ENCODE peak calls at places on chromosomes 4 and X, in seven cellular contexts. One of them, this sample, is unnamed.

GRCh38 chr4:163072222-163072621 is 94.5 kb downstream of the NAF1 start:
- DNase-seq in thyroid gland: no peak
- DNase-seq in DND-41: no peak
- DNase-seq in tibial artery: no peak
- DNase-seq in effector memory CD4-positive, alpha-beta T cell: no peak
- DNase-seq in A549: peak
- DNase-seq in right atrium auricular region: no peak
- DNase-seq in this sample: no peak

GRCh38 chr4:83535520-83535944 is 376 bp upstream of the GPAT3 start:
- DNase-seq in thyroid gland: peak
- DNase-seq in DND-41: no peak
- DNase-seq in tibial artery: peak
- DNase-seq in effector memory CD4-positive, alpha-beta T cell: peak
- DNase-seq in A549: no peak
- DNase-seq in right atrium auricular region: peak
- DNase-seq in this sample: peak

GRCh38 chr4:37470243-37470642 is 215.9 kb downstream of the RELL1 start:
- DNase-seq in thyroid gland: no peak
- DNase-seq in DND-41: no peak
- DNase-seq in tibial artery: no peak
- DNase-seq in effector memory CD4-positive, alpha-beta T cell: no peak
- DNase-seq in A549: no peak
- DNase-seq in right atrium auricular region: no peak
- DNase-seq in this sample: no peak

GRCh38 chr4:185573651-185574199 is 38.4 kb upstream of the PDLIM3 start:
- DNase-seq in thyroid gland: no peak
- DNase-seq in DND-41: no peak
- DNase-seq in tibial artery: no peak
- DNase-seq in effector memory CD4-positive, alpha-beta T cell: no peak
- DNase-seq in A549: peak
- DNase-seq in right atrium auricular region: no peak
- DNase-seq in this sample: no peak

GRCh38 chr4:165009493-165010227 is 22.1 kb upstream of the TRIM60 start:
- DNase-seq in thyroid gland: no peak
- DNase-seq in DND-41: no peak
- DNase-seq in tibial artery: no peak
- DNase-seq in effector memory CD4-positive, alpha-beta T cell: no peak
- DNase-seq in A549: no peak
- DNase-seq in right atrium auricular region: no peak
- DNase-seq in this sample: peak

GRCh38 chr4:88104902-88105610 is 53.4 kb downstream of the ABCG2 start:
- DNase-seq in thyroid gland: no peak
- DNase-seq in DND-41: no peak
- DNase-seq in tibial artery: no peak
- DNase-seq in effector memory CD4-positive, alpha-beta T cell: no peak
- DNase-seq in A549: peak
- DNase-seq in right atrium auricular region: no peak
- DNase-seq in this sample: no peak

GRCh38 chr4:121913667-121914066 is 38.2 kb downstream of the TRPC3 start:
- DNase-seq in thyroid gland: no peak
- DNase-seq in DND-41: no peak
- DNase-seq in tibial artery: no peak
- DNase-seq in effector memory CD4-positive, alpha-beta T cell: no peak
- DNase-seq in A549: no peak
- DNase-seq in right atrium auricular region: no peak
- DNase-seq in this sample: no peak

GRCh38 chrX:14496674-14497073 is 32.7 kb upstream of the GLRA2 start:
- DNase-seq in thyroid gland: no peak
- DNase-seq in DND-41: peak
- DNase-seq in tibial artery: no peak
- DNase-seq in effector memory CD4-positive, alpha-beta T cell: no peak
- DNase-seq in A549: no peak
- DNase-seq in right atrium auricular region: no peak
- DNase-seq in this sample: peak

GRCh38 chr4:132124624-132124974 is 1024.5 kb upstream of the PCDH10 start:
- DNase-seq in thyroid gland: no peak
- DNase-seq in DND-41: no peak
- DNase-seq in tibial artery: no peak
- DNase-seq in effector memory CD4-positive, alpha-beta T cell: no peak
- DNase-seq in A549: no peak
- DNase-seq in right atrium auricular region: no peak
- DNase-seq in this sample: no peak

GRCh38 chr4:47945930-47946726 is 31.7 kb upstream of the NFXL1 start:
- DNase-seq in thyroid gland: no peak
- DNase-seq in DND-41: no peak
- DNase-seq in tibial artery: no peak
- DNase-seq in effector memory CD4-positive, alpha-beta T cell: no peak
- DNase-seq in A549: no peak
- DNase-seq in right atrium auricular region: no peak
- DNase-seq in this sample: no peak

GRCh38 chr4:117326091-117326490 is 240.7 kb upstream of the TRAM1L1 start:
- DNase-seq in thyroid gland: no peak
- DNase-seq in DND-41: no peak
- DNase-seq in tibial artery: no peak
- DNase-seq in effector memory CD4-positive, alpha-beta T cell: no peak
- DNase-seq in A549: no peak
- DNase-seq in right atrium auricular region: no peak
- DNase-seq in this sample: no peak

GRCh38 chr4:25177147-25177546 is 16.9 kb upstream of the SEPSECS start:
- DNase-seq in thyroid gland: no peak
- DNase-seq in DND-41: no peak
- DNase-seq in tibial artery: no peak
- DNase-seq in effector memory CD4-positive, alpha-beta T cell: no peak
- DNase-seq in A549: no peak
- DNase-seq in right atrium auricular region: no peak
- DNase-seq in this sample: no peak

GRCh38 chrX:40496728-40497127 is 84.0 kb upstream of the ATP6AP2 start:
- DNase-seq in thyroid gland: no peak
- DNase-seq in DND-41: no peak
- DNase-seq in tibial artery: no peak
- DNase-seq in effector memory CD4-positive, alpha-beta T cell: no peak
- DNase-seq in A549: no peak
- DNase-seq in right atrium auricular region: no peak
- DNase-seq in this sample: no peak

GRCh38 chrX:101482296-101482695 is 3.0 kb upstream of the ARMCX4 start:
- DNase-seq in thyroid gland: peak
- DNase-seq in DND-41: no peak
- DNase-seq in tibial artery: no peak
- DNase-seq in effector memory CD4-positive, alpha-beta T cell: no peak
- DNase-seq in A549: no peak
- DNase-seq in right atrium auricular region: no peak
- DNase-seq in this sample: no peak

GRCh38 chr4:154720618-154721267 is 23.1 kb upstream of the LRAT start:
- DNase-seq in thyroid gland: no peak
- DNase-seq in DND-41: no peak
- DNase-seq in tibial artery: no peak
- DNase-seq in effector memory CD4-positive, alpha-beta T cell: no peak
- DNase-seq in A549: no peak
- DNase-seq in right atrium auricular region: no peak
- DNase-seq in this sample: no peak

GRCh38 chrX:65608021-65608420 is 59.4 kb upstream of the MSN start:
- DNase-seq in thyroid gland: no peak
- DNase-seq in DND-41: no peak
- DNase-seq in tibial artery: no peak
- DNase-seq in effector memory CD4-positive, alpha-beta T cell: no peak
- DNase-seq in A549: no peak
- DNase-seq in right atrium auricular region: no peak
- DNase-seq in this sample: no peak

GRCh38 chr4:121736735-121737351 is 28.1 kb downstream of the SMIM43 start:
- DNase-seq in thyroid gland: peak
- DNase-seq in DND-41: peak
- DNase-seq in tibial artery: peak
- DNase-seq in effector memory CD4-positive, alpha-beta T cell: no peak
- DNase-seq in A549: peak
- DNase-seq in right atrium auricular region: no peak
- DNase-seq in this sample: peak

GRCh38 chr4:76949293-76950051 is at the start of gene SEPTIN11:
- DNase-seq in thyroid gland: peak
- DNase-seq in DND-41: no peak
- DNase-seq in tibial artery: peak
- DNase-seq in effector memory CD4-positive, alpha-beta T cell: peak
- DNase-seq in A549: peak
- DNase-seq in right atrium auricular region: peak
- DNase-seq in this sample: peak

GRCh38 chr4:142778430-142778829 is 67.7 kb downstream of the INPP4B start:
- DNase-seq in thyroid gland: no peak
- DNase-seq in DND-41: no peak
- DNase-seq in tibial artery: no peak
- DNase-seq in effector memory CD4-positive, alpha-beta T cell: no peak
- DNase-seq in A549: no peak
- DNase-seq in right atrium auricular region: no peak
- DNase-seq in this sample: no peak

GRCh38 chr4:7275490-7276154 is 83.3 kb downstream of the SORCS2 start:
- DNase-seq in thyroid gland: peak
- DNase-seq in DND-41: no peak
- DNase-seq in tibial artery: no peak
- DNase-seq in effector memory CD4-positive, alpha-beta T cell: no peak
- DNase-seq in A549: no peak
- DNase-seq in right atrium auricular region: no peak
- DNase-seq in this sample: no peak

GRCh38 chr4:101339332-101339731 is 8.0 kb downstream of the PPP3CA start:
- DNase-seq in thyroid gland: no peak
- DNase-seq in DND-41: no peak
- DNase-seq in tibial artery: no peak
- DNase-seq in effector memory CD4-positive, alpha-beta T cell: no peak
- DNase-seq in A549: no peak
- DNase-seq in right atrium auricular region: no peak
- DNase-seq in this sample: no peak

GRCh38 chr4:101331017-101331416 is 16.3 kb downstream of the PPP3CA start:
- DNase-seq in thyroid gland: no peak
- DNase-seq in DND-41: no peak
- DNase-seq in tibial artery: no peak
- DNase-seq in effector memory CD4-positive, alpha-beta T cell: no peak
- DNase-seq in A549: no peak
- DNase-seq in right atrium auricular region: no peak
- DNase-seq in this sample: no peak

GRCh38 chr4:101332424-101332823 is 14.9 kb downstream of the PPP3CA start:
- DNase-seq in thyroid gland: no peak
- DNase-seq in DND-41: no peak
- DNase-seq in tibial artery: no peak
- DNase-seq in effector memory CD4-positive, alpha-beta T cell: no peak
- DNase-seq in A549: no peak
- DNase-seq in right atrium auricular region: no peak
- DNase-seq in this sample: no peak

GRCh38 chr4:101337688-101338087 is 9.6 kb downstream of the PPP3CA start:
- DNase-seq in thyroid gland: no peak
- DNase-seq in DND-41: no peak
- DNase-seq in tibial artery: no peak
- DNase-seq in effector memory CD4-positive, alpha-beta T cell: no peak
- DNase-seq in A549: no peak
- DNase-seq in right atrium auricular region: no peak
- DNase-seq in this sample: no peak

DNA sequence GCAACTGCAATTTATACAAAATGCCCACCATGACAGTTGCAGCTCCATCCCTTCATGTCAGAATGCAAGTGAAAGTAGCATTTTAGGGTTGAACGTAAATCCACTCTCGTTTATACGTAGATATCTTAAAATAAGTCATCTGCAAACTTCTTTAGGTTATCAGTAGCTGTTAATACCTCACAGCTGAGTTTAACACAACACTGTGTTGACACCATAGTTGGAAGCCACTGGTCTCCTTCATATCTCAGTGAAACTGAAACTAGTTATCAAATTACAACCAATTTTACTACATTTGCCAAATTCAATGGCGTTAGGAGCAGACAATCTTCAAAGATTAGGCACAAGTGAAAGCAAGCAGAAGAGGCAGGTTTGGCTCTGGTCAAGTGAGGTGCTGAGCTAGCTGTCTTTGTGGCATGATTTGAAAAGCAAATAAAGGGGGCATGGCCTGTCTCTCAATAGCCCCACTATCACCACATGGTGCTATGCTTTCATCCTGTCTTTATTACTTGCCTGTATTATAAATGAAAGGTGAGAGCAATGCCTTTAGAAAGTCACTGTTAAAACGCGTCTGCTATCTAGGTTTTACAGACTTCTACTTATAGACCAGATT is 12.3 kb downstream of the PPP3CA start:
- DNase-seq in thyroid gland: no peak
- DNase-seq in DND-41: no peak
- DNase-seq in tibial artery: no peak
- DNase-seq in effector memory CD4-positive, alpha-beta T cell: no peak
- DNase-seq in A549: no peak
- DNase-seq in right atrium auricular region: no peak
- DNase-seq in this sample: peak
- H3K27ac ChIP-seq in thyroid gland: no peak
- H3K27ac ChIP-seq in DND-41: no peak
- H3K27ac ChIP-seq in tibial artery: no peak
- H3K27ac ChIP-seq in effector memory CD4-positive, alpha-beta T cell: no peak
- H3K27ac ChIP-seq in A549: no peak
- H3K27ac ChIP-seq in right atrium auricular region: no peak
- H3K27ac ChIP-seq in this sample: no peak

GRCh38 chr4:167028976-167029375 is 205.3 kb downstream of the SPOCK3 start:
- DNase-seq in thyroid gland: no peak
- DNase-seq in DND-41: no peak
- DNase-seq in tibial artery: no peak
- DNase-seq in effector memory CD4-positive, alpha-beta T cell: no peak
- DNase-seq in A549: no peak
- DNase-seq in right atrium auricular region: no peak
- DNase-seq in this sample: no peak
- H3K27ac ChIP-seq in thyroid gland: no peak
- H3K27ac ChIP-seq in DND-41: no peak
- H3K27ac ChIP-seq in tibial artery: no peak
- H3K27ac ChIP-seq in effector memory CD4-positive, alpha-beta T cell: no peak
- H3K27ac ChIP-seq in A549: no peak
- H3K27ac ChIP-seq in right atrium auricular region: no peak
- H3K27ac ChIP-seq in this sample: no peak

GRCh38 chr4:108375434-108375833 is 206.7 kb upstream of the LEF1 start:
- DNase-seq in thyroid gland: no peak
- DNase-seq in DND-41: no peak
- DNase-seq in tibial artery: no peak
- DNase-seq in effector memory CD4-positive, alpha-beta T cell: no peak
- DNase-seq in A549: no peak
- DNase-seq in right atrium auricular region: no peak
- DNase-seq in this sample: no peak
- H3K27ac ChIP-seq in thyroid gland: no peak
- H3K27ac ChIP-seq in DND-41: no peak
- H3K27ac ChIP-seq in tibial artery: no peak
- H3K27ac ChIP-seq in effector memory CD4-positive, alpha-beta T cell: no peak
- H3K27ac ChIP-seq in A549: no peak
- H3K27ac ChIP-seq in right atrium auricular region: no peak
- H3K27ac ChIP-seq in this sample: no peak

DNA sequence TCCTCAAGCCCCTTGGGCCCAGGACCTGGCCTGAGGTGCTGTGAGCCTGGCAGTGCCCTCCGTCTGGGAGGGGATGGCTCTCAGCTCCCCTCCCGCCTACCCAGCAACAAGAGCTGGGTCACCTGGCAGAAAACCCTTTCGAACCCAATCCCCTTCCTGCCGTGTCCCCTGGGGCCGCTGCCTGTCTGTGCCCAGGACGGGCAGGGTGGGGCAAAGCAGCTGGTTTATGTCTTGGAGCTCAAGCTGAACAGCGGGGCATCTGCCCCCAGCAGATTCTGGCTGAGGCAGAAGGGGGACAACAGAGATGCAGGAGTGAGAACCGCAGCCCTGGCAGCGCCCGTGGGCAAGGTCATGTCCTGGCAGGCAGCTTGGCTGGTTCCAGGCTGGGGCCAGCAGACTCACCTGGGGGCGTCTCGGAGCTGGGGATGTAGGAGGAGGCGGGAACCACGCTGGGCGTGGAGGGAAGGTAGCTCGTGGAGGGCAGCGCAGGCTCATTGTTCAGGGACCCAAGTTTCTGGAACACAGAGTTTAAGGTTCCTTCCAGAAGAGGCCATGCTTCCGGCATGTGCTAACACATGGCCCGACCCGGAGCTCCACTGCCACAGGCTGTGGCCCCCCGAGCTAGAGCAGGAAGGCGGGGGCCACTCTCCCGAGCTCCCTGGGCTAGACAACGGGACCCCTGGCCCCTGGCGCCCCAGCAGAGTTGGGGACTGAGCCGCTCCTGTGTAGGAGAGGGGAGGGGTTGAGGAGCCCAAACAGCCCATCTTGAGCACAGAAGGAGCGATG is 24.2 kb downstream of the NELFA start:
- DNase-seq in thyroid gland: no peak
- DNase-seq in DND-41: peak
- DNase-seq in tibial artery: no peak
- DNase-seq in effector memory CD4-positive, alpha-beta T cell: no peak
- DNase-seq in A549: no peak
- DNase-seq in right atrium auricular region: no peak
- DNase-seq in this sample: no peak
- H3K27ac ChIP-seq in thyroid gland: no peak
- H3K27ac ChIP-seq in DND-41: no peak
- H3K27ac ChIP-seq in tibial artery: no peak
- H3K27ac ChIP-seq in effector memory CD4-positive, alpha-beta T cell: no peak
- H3K27ac ChIP-seq in A549: no peak
- H3K27ac ChIP-seq in right atrium auricular region: peak
- H3K27ac ChIP-seq in this sample: no peak

This sample was measured in MM.1S.